ENCODE peak calls at places on chromosomes 13 and 19, in nine cellular contexts. One of them, this sample, is unnamed.

GRCh38 chr13:64718116-64718515 is 2512.0 kb downstream of the PCDH9 start:
- DNase-seq in tibial nerve: no peak
- DNase-seq in AG09319: no peak
- DNase-seq in DMS 273 treated with DMSO at 0.1 percent for 48 hours: no peak
- DNase-seq in substantia nigra: no peak
- DNase-seq in activated T-cell treated with anti-CD3 and anti-CD28 coated beads, Interleukin-2, amount 50 U/mL, for 24 hours: no peak
- DNase-seq in progenitor cell of endocrine pancreas: no peak
- DNase-seq in thoracic aorta: no peak
- DNase-seq in stimulated activated CD4-positive, alpha-beta T cell treated with anti-CD3 and anti-CD28 coated beads, Interleukin-1b, Interleukin-23, amount 100 ng/mL, for 1 hour: no peak
- DNase-seq in this sample: no peak

GRCh38 chr19:11377756-11378155 is 3.3 kb downstream of the SWSAP1 start:
- DNase-seq in tibial nerve: no peak
- DNase-seq in AG09319: no peak
- DNase-seq in DMS 273 treated with DMSO at 0.1 percent for 48 hours: no peak
- DNase-seq in substantia nigra: no peak
- DNase-seq in activated T-cell treated with anti-CD3 and anti-CD28 coated beads, Interleukin-2, amount 50 U/mL, for 24 hours: no peak
- DNase-seq in progenitor cell of endocrine pancreas: no peak
- DNase-seq in thoracic aorta: no peak
- DNase-seq in stimulated activated CD4-positive, alpha-beta T cell treated with anti-CD3 and anti-CD28 coated beads, Interleukin-1b, Interleukin-23, amount 100 ng/mL, for 1 hour: no peak
- DNase-seq in this sample: no peak

GRCh38 chr13:71242191-71242590 is 624.8 kb downstream of the DACH1 start:
- DNase-seq in tibial nerve: no peak
- DNase-seq in AG09319: no peak
- DNase-seq in DMS 273 treated with DMSO at 0.1 percent for 48 hours: peak; percentile 47
- DNase-seq in substantia nigra: no peak
- DNase-seq in activated T-cell treated with anti-CD3 and anti-CD28 coated beads, Interleukin-2, amount 50 U/mL, for 24 hours: no peak
- DNase-seq in progenitor cell of endocrine pancreas: no peak
- DNase-seq in thoracic aorta: no peak
- DNase-seq in stimulated activated CD4-positive, alpha-beta T cell treated with anti-CD3 and anti-CD28 coated beads, Interleukin-1b, Interleukin-23, amount 100 ng/mL, for 1 hour: no peak
- DNase-seq in this sample: no peak

GRCh38 chr13:32586022-32586900 is at the start of gene PDS5B:
- DNase-seq in tibial nerve: peak; percentile 87
- DNase-seq in AG09319: peak; percentile 87
- DNase-seq in DMS 273 treated with DMSO at 0.1 percent for 48 hours: peak; percentile 65
- DNase-seq in substantia nigra: peak; percentile 95
- DNase-seq in activated T-cell treated with anti-CD3 and anti-CD28 coated beads, Interleukin-2, amount 50 U/mL, for 24 hours: peak; percentile 96
- DNase-seq in progenitor cell of endocrine pancreas: peak; percentile 94
- DNase-seq in thoracic aorta: peak; percentile 63
- DNase-seq in stimulated activated CD4-positive, alpha-beta T cell treated with anti-CD3 and anti-CD28 coated beads, Interleukin-1b, Interleukin-23, amount 100 ng/mL, for 1 hour: peak; percentile 90
- DNase-seq in this sample: peak; percentile 87

GRCh38 chr13:111092685-111093084 is 22.4 kb upstream of the ARHGEF7 start:
- DNase-seq in tibial nerve: no peak
- DNase-seq in AG09319: no peak
- DNase-seq in DMS 273 treated with DMSO at 0.1 percent for 48 hours: no peak
- DNase-seq in substantia nigra: no peak
- DNase-seq in activated T-cell treated with anti-CD3 and anti-CD28 coated beads, Interleukin-2, amount 50 U/mL, for 24 hours: no peak
- DNase-seq in progenitor cell of endocrine pancreas: no peak
- DNase-seq in thoracic aorta: no peak
- DNase-seq in stimulated activated CD4-positive, alpha-beta T cell treated with anti-CD3 and anti-CD28 coated beads, Interleukin-1b, Interleukin-23, amount 100 ng/mL, for 1 hour: no peak
- DNase-seq in this sample: no peak

GRCh38 chr19:39480337-39481228 is at the start of gene TIMM50:
- DNase-seq in tibial nerve: peak; percentile 98
- DNase-seq in AG09319: peak; percentile 80
- DNase-seq in DMS 273 treated with DMSO at 0.1 percent for 48 hours: peak; percentile 93
- DNase-seq in substantia nigra: peak; percentile 93
- DNase-seq in activated T-cell treated with anti-CD3 and anti-CD28 coated beads, Interleukin-2, amount 50 U/mL, for 24 hours: peak; percentile 99
- DNase-seq in progenitor cell of endocrine pancreas: peak; percentile 98
- DNase-seq in thoracic aorta: peak; percentile 93
- DNase-seq in stimulated activated CD4-positive, alpha-beta T cell treated with anti-CD3 and anti-CD28 coated beads, Interleukin-1b, Interleukin-23, amount 100 ng/mL, for 1 hour: peak; percentile 98
- DNase-seq in this sample: peak; percentile 94

GRCh38 chr13:112674412-112675383 is 15.1 kb upstream of the ATP11A start:
- DNase-seq in tibial nerve: no peak
- DNase-seq in AG09319: no peak
- DNase-seq in DMS 273 treated with DMSO at 0.1 percent for 48 hours: no peak
- DNase-seq in substantia nigra: no peak
- DNase-seq in activated T-cell treated with anti-CD3 and anti-CD28 coated beads, Interleukin-2, amount 50 U/mL, for 24 hours: no peak
- DNase-seq in progenitor cell of endocrine pancreas: no peak
- DNase-seq in thoracic aorta: no peak
- DNase-seq in stimulated activated CD4-positive, alpha-beta T cell treated with anti-CD3 and anti-CD28 coated beads, Interleukin-1b, Interleukin-23, amount 100 ng/mL, for 1 hour: no peak
- DNase-seq in this sample: no peak

GRCh38 chr13:35995136-35995535 is 136.0 kb downstream of the DCLK1 start:
- DNase-seq in tibial nerve: no peak
- DNase-seq in AG09319: no peak
- DNase-seq in DMS 273 treated with DMSO at 0.1 percent for 48 hours: no peak
- DNase-seq in substantia nigra: no peak
- DNase-seq in activated T-cell treated with anti-CD3 and anti-CD28 coated beads, Interleukin-2, amount 50 U/mL, for 24 hours: no peak
- DNase-seq in progenitor cell of endocrine pancreas: no peak
- DNase-seq in thoracic aorta: no peak
- DNase-seq in stimulated activated CD4-positive, alpha-beta T cell treated with anti-CD3 and anti-CD28 coated beads, Interleukin-1b, Interleukin-23, amount 100 ng/mL, for 1 hour: no peak
- DNase-seq in this sample: no peak

GRCh38 chr13:95516021-95516420 is 36.5 kb upstream of the CLDN10 start:
- DNase-seq in tibial nerve: no peak
- DNase-seq in AG09319: no peak
- DNase-seq in DMS 273 treated with DMSO at 0.1 percent for 48 hours: no peak
- DNase-seq in substantia nigra: no peak
- DNase-seq in activated T-cell treated with anti-CD3 and anti-CD28 coated beads, Interleukin-2, amount 50 U/mL, for 24 hours: no peak
- DNase-seq in progenitor cell of endocrine pancreas: no peak
- DNase-seq in thoracic aorta: no peak
- DNase-seq in stimulated activated CD4-positive, alpha-beta T cell treated with anti-CD3 and anti-CD28 coated beads, Interleukin-1b, Interleukin-23, amount 100 ng/mL, for 1 hour: no peak
- DNase-seq in this sample: no peak

GRCh38 chr13:73556902-73557301 is 498.1 kb downstream of the KLF5 start:
- DNase-seq in tibial nerve: no peak
- DNase-seq in AG09319: no peak
- DNase-seq in DMS 273 treated with DMSO at 0.1 percent for 48 hours: no peak
- DNase-seq in substantia nigra: no peak
- DNase-seq in activated T-cell treated with anti-CD3 and anti-CD28 coated beads, Interleukin-2, amount 50 U/mL, for 24 hours: no peak
- DNase-seq in progenitor cell of endocrine pancreas: no peak
- DNase-seq in thoracic aorta: no peak
- DNase-seq in stimulated activated CD4-positive, alpha-beta T cell treated with anti-CD3 and anti-CD28 coated beads, Interleukin-1b, Interleukin-23, amount 100 ng/mL, for 1 hour: no peak
- DNase-seq in this sample: no peak

GRCh38 chr19:38700933-38701454 is 43.3 kb downstream of the CAPN12 start:
- DNase-seq in tibial nerve: no peak
- DNase-seq in AG09319: no peak
- DNase-seq in DMS 273 treated with DMSO at 0.1 percent for 48 hours: no peak
- DNase-seq in substantia nigra: no peak
- DNase-seq in activated T-cell treated with anti-CD3 and anti-CD28 coated beads, Interleukin-2, amount 50 U/mL, for 24 hours: no peak
- DNase-seq in progenitor cell of endocrine pancreas: no peak
- DNase-seq in thoracic aorta: no peak
- DNase-seq in stimulated activated CD4-positive, alpha-beta T cell treated with anti-CD3 and anti-CD28 coated beads, Interleukin-1b, Interleukin-23, amount 100 ng/mL, for 1 hour: no peak
- DNase-seq in this sample: peak; percentile 85

GRCh38 chr19:33442706-33443105 is 69.2 kb downstream of the CEBPG start:
- DNase-seq in tibial nerve: no peak
- DNase-seq in AG09319: no peak
- DNase-seq in DMS 273 treated with DMSO at 0.1 percent for 48 hours: no peak
- DNase-seq in substantia nigra: no peak
- DNase-seq in activated T-cell treated with anti-CD3 and anti-CD28 coated beads, Interleukin-2, amount 50 U/mL, for 24 hours: no peak
- DNase-seq in progenitor cell of endocrine pancreas: no peak
- DNase-seq in thoracic aorta: no peak
- DNase-seq in stimulated activated CD4-positive, alpha-beta T cell treated with anti-CD3 and anti-CD28 coated beads, Interleukin-1b, Interleukin-23, amount 100 ng/mL, for 1 hour: no peak
- DNase-seq in this sample: no peak

GRCh38 chr19:1253514-1254080 is 5.2 kb downstream of the MIDN start:
- DNase-seq in tibial nerve: no peak
- DNase-seq in AG09319: peak; percentile 69
- DNase-seq in DMS 273 treated with DMSO at 0.1 percent for 48 hours: no peak
- DNase-seq in substantia nigra: no peak
- DNase-seq in activated T-cell treated with anti-CD3 and anti-CD28 coated beads, Interleukin-2, amount 50 U/mL, for 24 hours: no peak
- DNase-seq in progenitor cell of endocrine pancreas: no peak
- DNase-seq in thoracic aorta: no peak
- DNase-seq in stimulated activated CD4-positive, alpha-beta T cell treated with anti-CD3 and anti-CD28 coated beads, Interleukin-1b, Interleukin-23, amount 100 ng/mL, for 1 hour: no peak
- DNase-seq in this sample: peak; percentile 85

GRCh38 chr13:66992183-66992582 is 238.0 kb downstream of the PCDH9 start:
- DNase-seq in tibial nerve: no peak
- DNase-seq in AG09319: no peak
- DNase-seq in DMS 273 treated with DMSO at 0.1 percent for 48 hours: no peak
- DNase-seq in substantia nigra: peak; percentile 11
- DNase-seq in activated T-cell treated with anti-CD3 and anti-CD28 coated beads, Interleukin-2, amount 50 U/mL, for 24 hours: no peak
- DNase-seq in progenitor cell of endocrine pancreas: no peak
- DNase-seq in thoracic aorta: no peak
- DNase-seq in stimulated activated CD4-positive, alpha-beta T cell treated with anti-CD3 and anti-CD28 coated beads, Interleukin-1b, Interleukin-23, amount 100 ng/mL, for 1 hour: no peak
- DNase-seq in this sample: no peak

GRCh38 chr13:24043590-24044350 is 116.8 kb upstream of the SPATA13 start:
- DNase-seq in tibial nerve: no peak
- DNase-seq in AG09319: no peak
- DNase-seq in DMS 273 treated with DMSO at 0.1 percent for 48 hours: no peak
- DNase-seq in substantia nigra: no peak
- DNase-seq in activated T-cell treated with anti-CD3 and anti-CD28 coated beads, Interleukin-2, amount 50 U/mL, for 24 hours: no peak
- DNase-seq in progenitor cell of endocrine pancreas: no peak
- DNase-seq in thoracic aorta: no peak
- DNase-seq in stimulated activated CD4-positive, alpha-beta T cell treated with anti-CD3 and anti-CD28 coated beads, Interleukin-1b, Interleukin-23, amount 100 ng/mL, for 1 hour: no peak
- DNase-seq in this sample: no peak

GRCh38 chr19:5154799-5155426 is 185.7 kb downstream of the PTPRS start:
- DNase-seq in tibial nerve: no peak
- DNase-seq in AG09319: no peak
- DNase-seq in DMS 273 treated with DMSO at 0.1 percent for 48 hours: no peak
- DNase-seq in substantia nigra: no peak
- DNase-seq in activated T-cell treated with anti-CD3 and anti-CD28 coated beads, Interleukin-2, amount 50 U/mL, for 24 hours: no peak
- DNase-seq in progenitor cell of endocrine pancreas: no peak
- DNase-seq in thoracic aorta: no peak
- DNase-seq in stimulated activated CD4-positive, alpha-beta T cell treated with anti-CD3 and anti-CD28 coated beads, Interleukin-1b, Interleukin-23, amount 100 ng/mL, for 1 hour: no peak
- DNase-seq in this sample: no peak

GRCh38 chr13:113862766-113863510 is 938 bp downstream of the GAS6 start:
- DNase-seq in tibial nerve: no peak
- DNase-seq in AG09319: no peak
- DNase-seq in DMS 273 treated with DMSO at 0.1 percent for 48 hours: no peak
- DNase-seq in substantia nigra: peak; percentile 58
- DNase-seq in activated T-cell treated with anti-CD3 and anti-CD28 coated beads, Interleukin-2, amount 50 U/mL, for 24 hours: peak; percentile 50
- DNase-seq in progenitor cell of endocrine pancreas: no peak
- DNase-seq in thoracic aorta: no peak
- DNase-seq in stimulated activated CD4-positive, alpha-beta T cell treated with anti-CD3 and anti-CD28 coated beads, Interleukin-1b, Interleukin-23, amount 100 ng/mL, for 1 hour: no peak
- DNase-seq in this sample: no peak

GRCh38 chr19:1811472-1811894 is 593 bp downstream of the ATP8B3 start:
- DNase-seq in tibial nerve: peak; percentile 26
- DNase-seq in AG09319: no peak
- DNase-seq in DMS 273 treated with DMSO at 0.1 percent for 48 hours: no peak
- DNase-seq in substantia nigra: peak; percentile 27
- DNase-seq in activated T-cell treated with anti-CD3 and anti-CD28 coated beads, Interleukin-2, amount 50 U/mL, for 24 hours: peak; percentile 66
- DNase-seq in progenitor cell of endocrine pancreas: no peak
- DNase-seq in thoracic aorta: peak; percentile 58
- DNase-seq in stimulated activated CD4-positive, alpha-beta T cell treated with anti-CD3 and anti-CD28 coated beads, Interleukin-1b, Interleukin-23, amount 100 ng/mL, for 1 hour: peak; percentile 27
- DNase-seq in this sample: peak; percentile 59

GRCh38 chr19:46601318-46602224 is at the start of gene CALM3:
- DNase-seq in tibial nerve: no peak
- DNase-seq in AG09319: no peak
- DNase-seq in DMS 273 treated with DMSO at 0.1 percent for 48 hours: no peak
- DNase-seq in substantia nigra: peak; percentile 28
- DNase-seq in activated T-cell treated with anti-CD3 and anti-CD28 coated beads, Interleukin-2, amount 50 U/mL, for 24 hours: no peak
- DNase-seq in progenitor cell of endocrine pancreas: no peak
- DNase-seq in thoracic aorta: no peak
- DNase-seq in stimulated activated CD4-positive, alpha-beta T cell treated with anti-CD3 and anti-CD28 coated beads, Interleukin-1b, Interleukin-23, amount 100 ng/mL, for 1 hour: no peak
- DNase-seq in this sample: no peak

GRCh38 chr19:47798904-47799266 is 5.5 kb downstream of the TPRX1 start:
- DNase-seq in tibial nerve: no peak
- DNase-seq in AG09319: no peak
- DNase-seq in DMS 273 treated with DMSO at 0.1 percent for 48 hours: no peak
- DNase-seq in substantia nigra: no peak
- DNase-seq in activated T-cell treated with anti-CD3 and anti-CD28 coated beads, Interleukin-2, amount 50 U/mL, for 24 hours: no peak
- DNase-seq in progenitor cell of endocrine pancreas: no peak
- DNase-seq in thoracic aorta: no peak
- DNase-seq in stimulated activated CD4-positive, alpha-beta T cell treated with anti-CD3 and anti-CD28 coated beads, Interleukin-1b, Interleukin-23, amount 100 ng/mL, for 1 hour: no peak
- DNase-seq in this sample: no peak

GRCh38 chr13:93745884-93746283 is 519.3 kb downstream of the GPC6 start:
- DNase-seq in tibial nerve: no peak
- DNase-seq in AG09319: no peak
- DNase-seq in DMS 273 treated with DMSO at 0.1 percent for 48 hours: no peak
- DNase-seq in substantia nigra: no peak
- DNase-seq in activated T-cell treated with anti-CD3 and anti-CD28 coated beads, Interleukin-2, amount 50 U/mL, for 24 hours: no peak
- DNase-seq in progenitor cell of endocrine pancreas: no peak
- DNase-seq in thoracic aorta: no peak
- DNase-seq in stimulated activated CD4-positive, alpha-beta T cell treated with anti-CD3 and anti-CD28 coated beads, Interleukin-1b, Interleukin-23, amount 100 ng/mL, for 1 hour: no peak
- DNase-seq in this sample: peak; percentile 13

GRCh38 chr19:49363265-49364082 is at the start of gene DKKL1:
- DNase-seq in tibial nerve: peak; percentile 100
- DNase-seq in AG09319: peak; percentile 98
- DNase-seq in DMS 273 treated with DMSO at 0.1 percent for 48 hours: peak; percentile 90
- DNase-seq in substantia nigra: peak; percentile 58
- DNase-seq in activated T-cell treated with anti-CD3 and anti-CD28 coated beads, Interleukin-2, amount 50 U/mL, for 24 hours: peak; percentile 83
- DNase-seq in progenitor cell of endocrine pancreas: peak; percentile 99
- DNase-seq in thoracic aorta: peak; percentile 99
- DNase-seq in stimulated activated CD4-positive, alpha-beta T cell treated with anti-CD3 and anti-CD28 coated beads, Interleukin-1b, Interleukin-23, amount 100 ng/mL, for 1 hour: peak; percentile 24
- DNase-seq in this sample: peak; percentile 96

GRCh38 chr19:14871619-14872230 is 14.2 kb downstream of the OR7A17 start:
- DNase-seq in tibial nerve: no peak
- DNase-seq in AG09319: no peak
- DNase-seq in DMS 273 treated with DMSO at 0.1 percent for 48 hours: no peak
- DNase-seq in substantia nigra: no peak
- DNase-seq in activated T-cell treated with anti-CD3 and anti-CD28 coated beads, Interleukin-2, amount 50 U/mL, for 24 hours: no peak
- DNase-seq in progenitor cell of endocrine pancreas: no peak
- DNase-seq in thoracic aorta: no peak
- DNase-seq in stimulated activated CD4-positive, alpha-beta T cell treated with anti-CD3 and anti-CD28 coated beads, Interleukin-1b, Interleukin-23, amount 100 ng/mL, for 1 hour: no peak
- DNase-seq in this sample: no peak

GRCh38 chr19:7665076-7665475 is 3.8 kb upstream of the RETN start:
- DNase-seq in tibial nerve: no peak
- DNase-seq in AG09319: peak; percentile 39
- DNase-seq in DMS 273 treated with DMSO at 0.1 percent for 48 hours: no peak
- DNase-seq in substantia nigra: no peak
- DNase-seq in activated T-cell treated with anti-CD3 and anti-CD28 coated beads, Interleukin-2, amount 50 U/mL, for 24 hours: no peak
- DNase-seq in progenitor cell of endocrine pancreas: no peak
- DNase-seq in thoracic aorta: no peak
- DNase-seq in stimulated activated CD4-positive, alpha-beta T cell treated with anti-CD3 and anti-CD28 coated beads, Interleukin-1b, Interleukin-23, amount 100 ng/mL, for 1 hour: no peak
- DNase-seq in this sample: no peak

GRCh38 chr13:33678084-33678483 is 139.9 kb upstream of the RFC3 start:
- DNase-seq in tibial nerve: no peak
- DNase-seq in AG09319: no peak
- DNase-seq in DMS 273 treated with DMSO at 0.1 percent for 48 hours: no peak
- DNase-seq in substantia nigra: no peak
- DNase-seq in activated T-cell treated with anti-CD3 and anti-CD28 coated beads, Interleukin-2, amount 50 U/mL, for 24 hours: no peak
- DNase-seq in progenitor cell of endocrine pancreas: no peak
- DNase-seq in thoracic aorta: no peak
- DNase-seq in stimulated activated CD4-positive, alpha-beta T cell treated with anti-CD3 and anti-CD28 coated beads, Interleukin-1b, Interleukin-23, amount 100 ng/mL, for 1 hour: no peak
- DNase-seq in this sample: no peak

GRCh38 chr19:35805518-35806102 is 7.0 kb downstream of the PRODH2 start:
- DNase-seq in tibial nerve: no peak
- DNase-seq in AG09319: no peak
- DNase-seq in DMS 273 treated with DMSO at 0.1 percent for 48 hours: peak; percentile 56
- DNase-seq in substantia nigra: no peak
- DNase-seq in activated T-cell treated with anti-CD3 and anti-CD28 coated beads, Interleukin-2, amount 50 U/mL, for 24 hours: no peak
- DNase-seq in progenitor cell of endocrine pancreas: no peak
- DNase-seq in thoracic aorta: no peak
- DNase-seq in stimulated activated CD4-positive, alpha-beta T cell treated with anti-CD3 and anti-CD28 coated beads, Interleukin-1b, Interleukin-23, amount 100 ng/mL, for 1 hour: no peak
- DNase-seq in this sample: no peak

GRCh38 chr19:19540707-19541515 is 2.8 kb downstream of the CILP2 start:
- DNase-seq in tibial nerve: no peak
- DNase-seq in AG09319: no peak
- DNase-seq in DMS 273 treated with DMSO at 0.1 percent for 48 hours: no peak
- DNase-seq in substantia nigra: no peak
- DNase-seq in activated T-cell treated with anti-CD3 and anti-CD28 coated beads, Interleukin-2, amount 50 U/mL, for 24 hours: peak; percentile 84
- DNase-seq in progenitor cell of endocrine pancreas: peak; percentile 33
- DNase-seq in thoracic aorta: no peak
- DNase-seq in stimulated activated CD4-positive, alpha-beta T cell treated with anti-CD3 and anti-CD28 coated beads, Interleukin-1b, Interleukin-23, amount 100 ng/mL, for 1 hour: peak; percentile 64
- DNase-seq in this sample: no peak

GRCh38 chr13:63092461-63092860 is 1676.8 kb upstream of the PCDH20 start:
- DNase-seq in tibial nerve: no peak
- DNase-seq in AG09319: no peak
- DNase-seq in DMS 273 treated with DMSO at 0.1 percent for 48 hours: no peak
- DNase-seq in substantia nigra: no peak
- DNase-seq in activated T-cell treated with anti-CD3 and anti-CD28 coated beads, Interleukin-2, amount 50 U/mL, for 24 hours: no peak
- DNase-seq in progenitor cell of endocrine pancreas: no peak
- DNase-seq in thoracic aorta: no peak
- DNase-seq in stimulated activated CD4-positive, alpha-beta T cell treated with anti-CD3 and anti-CD28 coated beads, Interleukin-1b, Interleukin-23, amount 100 ng/mL, for 1 hour: no peak
- DNase-seq in this sample: no peak

GRCh38 chr19:10290876-10291553 is 1.3 kb downstream of the ICAM5 start:
- DNase-seq in tibial nerve: no peak
- DNase-seq in AG09319: no peak
- DNase-seq in DMS 273 treated with DMSO at 0.1 percent for 48 hours: peak; percentile 29
- DNase-seq in substantia nigra: no peak
- DNase-seq in activated T-cell treated with anti-CD3 and anti-CD28 coated beads, Interleukin-2, amount 50 U/mL, for 24 hours: peak; percentile 70
- DNase-seq in progenitor cell of endocrine pancreas: no peak
- DNase-seq in thoracic aorta: no peak
- DNase-seq in stimulated activated CD4-positive, alpha-beta T cell treated with anti-CD3 and anti-CD28 coated beads, Interleukin-1b, Interleukin-23, amount 100 ng/mL, for 1 hour: no peak
- DNase-seq in this sample: peak; percentile 43

GRCh38 chr19:52742516-52742915 is 7.7 kb upstream of the ZNF611 start:
- DNase-seq in tibial nerve: no peak
- DNase-seq in AG09319: no peak
- DNase-seq in DMS 273 treated with DMSO at 0.1 percent for 48 hours: no peak
- DNase-seq in substantia nigra: no peak
- DNase-seq in activated T-cell treated with anti-CD3 and anti-CD28 coated beads, Interleukin-2, amount 50 U/mL, for 24 hours: no peak
- DNase-seq in progenitor cell of endocrine pancreas: no peak
- DNase-seq in thoracic aorta: no peak
- DNase-seq in stimulated activated CD4-positive, alpha-beta T cell treated with anti-CD3 and anti-CD28 coated beads, Interleukin-1b, Interleukin-23, amount 100 ng/mL, for 1 hour: no peak
- DNase-seq in this sample: no peak

GRCh38 chr19:40576585-40577451 is at the start of gene SHKBP1:
- DNase-seq in tibial nerve: peak; percentile 89
- DNase-seq in AG09319: peak; percentile 87
- DNase-seq in DMS 273 treated with DMSO at 0.1 percent for 48 hours: peak; percentile 81
- DNase-seq in substantia nigra: peak; percentile 90
- DNase-seq in activated T-cell treated with anti-CD3 and anti-CD28 coated beads, Interleukin-2, amount 50 U/mL, for 24 hours: peak; percentile 95
- DNase-seq in progenitor cell of endocrine pancreas: peak; percentile 90
- DNase-seq in thoracic aorta: peak; percentile 78
- DNase-seq in stimulated activated CD4-positive, alpha-beta T cell treated with anti-CD3 and anti-CD28 coated beads, Interleukin-1b, Interleukin-23, amount 100 ng/mL, for 1 hour: peak; percentile 82
- DNase-seq in this sample: peak; percentile 84